ENCODE peak calls at places on chromosomes 4 and X, in eight cellular contexts. One of them, this sample, is unnamed.

GRCh38 chrX:49053223-49054072 is 5.4 kb upstream of the CCDC120 start:
- DNase-seq in sigmoid colon: peak
- DNase-seq in A673: peak
- DNase-seq in neural progenitor cell: peak
- DNase-seq in prostate gland: peak
- DNase-seq in left ventricle myocardium inferior: peak
- DNase-seq in psoas muscle: peak
- DNase-seq in suprapubic skin: no peak
- DNase-seq in this sample: no peak

GRCh38 chr4:110540606-110541440 is 64.9 kb downstream of the ENPEP start:
- DNase-seq in sigmoid colon: no peak
- DNase-seq in A673: peak
- DNase-seq in neural progenitor cell: no peak
- DNase-seq in prostate gland: no peak
- DNase-seq in left ventricle myocardium inferior: no peak
- DNase-seq in psoas muscle: no peak
- DNase-seq in suprapubic skin: no peak
- DNase-seq in this sample: no peak

GRCh38 chr4:103915224-103915869 is 195.6 kb upstream of the TACR3 start:
- DNase-seq in sigmoid colon: no peak
- DNase-seq in A673: peak
- DNase-seq in neural progenitor cell: peak
- DNase-seq in prostate gland: no peak
- DNase-seq in left ventricle myocardium inferior: no peak
- DNase-seq in psoas muscle: no peak
- DNase-seq in suprapubic skin: no peak
- DNase-seq in this sample: no peak

GRCh38 chr4:61442936-61443335 is 242.8 kb downstream of the ADGRL3 start:
- DNase-seq in sigmoid colon: no peak
- DNase-seq in A673: no peak
- DNase-seq in neural progenitor cell: no peak
- DNase-seq in prostate gland: no peak
- DNase-seq in left ventricle myocardium inferior: no peak
- DNase-seq in psoas muscle: no peak
- DNase-seq in suprapubic skin: no peak
- DNase-seq in this sample: no peak

GRCh38 chr4:76950846-76951321 is 1.3 kb downstream of the SEPTIN11 start:
- DNase-seq in sigmoid colon: no peak
- DNase-seq in A673: peak
- DNase-seq in neural progenitor cell: peak
- DNase-seq in prostate gland: peak
- DNase-seq in left ventricle myocardium inferior: no peak
- DNase-seq in psoas muscle: no peak
- DNase-seq in suprapubic skin: no peak
- DNase-seq in this sample: peak

GRCh38 chr4:74501579-74501978 is 56.6 kb downstream of the AREG start:
- DNase-seq in sigmoid colon: no peak
- DNase-seq in A673: no peak
- DNase-seq in neural progenitor cell: no peak
- DNase-seq in prostate gland: no peak
- DNase-seq in left ventricle myocardium inferior: no peak
- DNase-seq in psoas muscle: no peak
- DNase-seq in suprapubic skin: no peak
- DNase-seq in this sample: no peak

GRCh38 chr4:3257691-3258482 is 8.9 kb downstream of the MSANTD1 start:
- DNase-seq in sigmoid colon: peak
- DNase-seq in A673: no peak
- DNase-seq in neural progenitor cell: peak
- DNase-seq in prostate gland: no peak
- DNase-seq in left ventricle myocardium inferior: no peak
- DNase-seq in psoas muscle: peak
- DNase-seq in suprapubic skin: peak
- DNase-seq in this sample: peak

GRCh38 chrX:136767104-136767941 is 13.4 kb downstream of the ARHGEF6 start:
- DNase-seq in sigmoid colon: peak
- DNase-seq in A673: peak
- DNase-seq in neural progenitor cell: peak
- DNase-seq in prostate gland: peak
- DNase-seq in left ventricle myocardium inferior: peak
- DNase-seq in psoas muscle: peak
- DNase-seq in suprapubic skin: peak
- DNase-seq in this sample: peak

GRCh38 chr4:13159041-13159620 is 325.0 kb downstream of the RAB28 start:
- DNase-seq in sigmoid colon: no peak
- DNase-seq in A673: no peak
- DNase-seq in neural progenitor cell: no peak
- DNase-seq in prostate gland: no peak
- DNase-seq in left ventricle myocardium inferior: no peak
- DNase-seq in psoas muscle: no peak
- DNase-seq in suprapubic skin: no peak
- DNase-seq in this sample: no peak

GRCh38 chr4:76641351-76641750 is 206.3 kb downstream of the SHROOM3 start:
- DNase-seq in sigmoid colon: no peak
- DNase-seq in A673: no peak
- DNase-seq in neural progenitor cell: no peak
- DNase-seq in prostate gland: no peak
- DNase-seq in left ventricle myocardium inferior: no peak
- DNase-seq in psoas muscle: no peak
- DNase-seq in suprapubic skin: no peak
- DNase-seq in this sample: peak

GRCh38 chr4:71262161-71262560 is 76.7 kb upstream of the SLC4A4 start:
- DNase-seq in sigmoid colon: no peak
- DNase-seq in A673: no peak
- DNase-seq in neural progenitor cell: no peak
- DNase-seq in prostate gland: no peak
- DNase-seq in left ventricle myocardium inferior: no peak
- DNase-seq in psoas muscle: no peak
- DNase-seq in suprapubic skin: no peak
- DNase-seq in this sample: no peak

GRCh38 chrX:148878371-148878770 is 378.0 kb downstream of the AFF2 start:
- DNase-seq in sigmoid colon: no peak
- DNase-seq in A673: no peak
- DNase-seq in neural progenitor cell: no peak
- DNase-seq in prostate gland: no peak
- DNase-seq in left ventricle myocardium inferior: no peak
- DNase-seq in psoas muscle: no peak
- DNase-seq in suprapubic skin: no peak
- DNase-seq in this sample: no peak

GRCh38 chr4:133154725-133155124 is 5.6 kb downstream of the PCDH10 start:
- DNase-seq in sigmoid colon: no peak
- DNase-seq in A673: peak
- DNase-seq in neural progenitor cell: peak
- DNase-seq in prostate gland: no peak
- DNase-seq in left ventricle myocardium inferior: no peak
- DNase-seq in psoas muscle: no peak
- DNase-seq in suprapubic skin: no peak
- DNase-seq in this sample: no peak

GRCh38 chrX:139892512-139892911 is 40.3 kb downstream of the ATP11C start:
- DNase-seq in sigmoid colon: no peak
- DNase-seq in A673: no peak
- DNase-seq in neural progenitor cell: no peak
- DNase-seq in prostate gland: no peak
- DNase-seq in left ventricle myocardium inferior: no peak
- DNase-seq in psoas muscle: no peak
- DNase-seq in suprapubic skin: no peak
- DNase-seq in this sample: no peak

GRCh38 chrX:139889760-139890159 is 43.1 kb downstream of the ATP11C start:
- DNase-seq in sigmoid colon: no peak
- DNase-seq in A673: peak
- DNase-seq in neural progenitor cell: no peak
- DNase-seq in prostate gland: no peak
- DNase-seq in left ventricle myocardium inferior: no peak
- DNase-seq in psoas muscle: no peak
- DNase-seq in suprapubic skin: no peak
- DNase-seq in this sample: no peak

GRCh38 chrX:139890991-139891700 is 41.7 kb downstream of the ATP11C start:
- DNase-seq in sigmoid colon: no peak
- DNase-seq in A673: peak
- DNase-seq in neural progenitor cell: no peak
- DNase-seq in prostate gland: no peak
- DNase-seq in left ventricle myocardium inferior: no peak
- DNase-seq in psoas muscle: no peak
- DNase-seq in suprapubic skin: no peak
- DNase-seq in this sample: no peak
- H3K4me3 ChIP-seq in sigmoid colon: no peak
- H3K4me3 ChIP-seq in A673: no peak
- H3K4me3 ChIP-seq in neural progenitor cell: no peak
- H3K4me3 ChIP-seq in prostate gland: no peak
- H3K4me3 ChIP-seq in left ventricle myocardium inferior: no peak
- H3K4me3 ChIP-seq in psoas muscle: no peak
- H3K4me3 ChIP-seq in suprapubic skin: no peak
- H3K4me3 ChIP-seq in this sample: no peak

GRCh38 chr4:123952530-123953274 is 556.1 kb downstream of the SPRY1 start:
- DNase-seq in sigmoid colon: no peak
- DNase-seq in A673: no peak
- DNase-seq in neural progenitor cell: no peak
- DNase-seq in prostate gland: no peak
- DNase-seq in left ventricle myocardium inferior: no peak
- DNase-seq in psoas muscle: no peak
- DNase-seq in suprapubic skin: no peak
- DNase-seq in this sample: no peak
- TF ChIP-seq CTCF in sigmoid colon: no peak
- TF ChIP-seq CTCF in A673: no peak
- TF ChIP-seq CTCF in neural progenitor cell: no peak
- TF ChIP-seq CTCF in prostate gland: no peak
- TF ChIP-seq CTCF in left ventricle myocardium inferior: no peak
- TF ChIP-seq CTCF in psoas muscle: no peak
- TF ChIP-seq CTCF in suprapubic skin: no peak
- TF ChIP-seq CTCF in this sample: no peak

GRCh38 chr4:89308161-89308500 is 531 bp upstream of the GPRIN3 start:
- DNase-seq in sigmoid colon: no peak
- DNase-seq in A673: no peak
- DNase-seq in neural progenitor cell: no peak
- DNase-seq in prostate gland: no peak
- DNase-seq in left ventricle myocardium inferior: no peak
- DNase-seq in psoas muscle: no peak
- DNase-seq in suprapubic skin: no peak
- DNase-seq in this sample: no peak

GRCh38 chr4:89305712-89306437 is 1.7 kb downstream of the GPRIN3 start:
- DNase-seq in sigmoid colon: no peak
- DNase-seq in A673: no peak
- DNase-seq in neural progenitor cell: no peak
- DNase-seq in prostate gland: no peak
- DNase-seq in left ventricle myocardium inferior: no peak
- DNase-seq in psoas muscle: no peak
- DNase-seq in suprapubic skin: no peak
- DNase-seq in this sample: peak

GRCh38 chr4:89307185-89307445 is 485 bp downstream of the GPRIN3 start:
- DNase-seq in sigmoid colon: no peak
- DNase-seq in A673: no peak
- DNase-seq in neural progenitor cell: no peak
- DNase-seq in prostate gland: no peak
- DNase-seq in left ventricle myocardium inferior: no peak
- DNase-seq in psoas muscle: no peak
- DNase-seq in suprapubic skin: no peak
- DNase-seq in this sample: no peak

GRCh38 chr4:89307446-89308160 is at the start of gene GPRIN3:
- DNase-seq in sigmoid colon: peak
- DNase-seq in A673: peak
- DNase-seq in neural progenitor cell: peak
- DNase-seq in prostate gland: peak
- DNase-seq in left ventricle myocardium inferior: peak
- DNase-seq in psoas muscle: peak
- DNase-seq in suprapubic skin: peak
- DNase-seq in this sample: peak

GRCh38 chr4:89306486-89307184 is 965 bp downstream of the GPRIN3 start:
- DNase-seq in sigmoid colon: no peak
- DNase-seq in A673: no peak
- DNase-seq in neural progenitor cell: no peak
- DNase-seq in prostate gland: no peak
- DNase-seq in left ventricle myocardium inferior: no peak
- DNase-seq in psoas muscle: no peak
- DNase-seq in suprapubic skin: no peak
- DNase-seq in this sample: peak
- H3K27ac ChIP-seq in sigmoid colon: no peak
- H3K27ac ChIP-seq in A673: no peak
- H3K27ac ChIP-seq in neural progenitor cell: no peak
- H3K27ac ChIP-seq in prostate gland: peak
- H3K27ac ChIP-seq in left ventricle myocardium inferior: peak
- H3K27ac ChIP-seq in psoas muscle: no peak
- H3K27ac ChIP-seq in suprapubic skin: no peak
- H3K27ac ChIP-seq in this sample: peak

GRCh38 chr4:184857446-184858121 is 31.8 kb upstream of the ACSL1 start:
- DNase-seq in sigmoid colon: no peak
- DNase-seq in A673: no peak
- DNase-seq in neural progenitor cell: no peak
- DNase-seq in prostate gland: no peak
- DNase-seq in left ventricle myocardium inferior: no peak
- DNase-seq in psoas muscle: no peak
- DNase-seq in suprapubic skin: no peak
- DNase-seq in this sample: no peak

GRCh38 chr4:184856277-184856609 is 30.5 kb upstream of the ACSL1 start:
- DNase-seq in sigmoid colon: no peak
- DNase-seq in A673: no peak
- DNase-seq in neural progenitor cell: no peak
- DNase-seq in prostate gland: no peak
- DNase-seq in left ventricle myocardium inferior: no peak
- DNase-seq in psoas muscle: no peak
- DNase-seq in suprapubic skin: no peak
- DNase-seq in this sample: no peak

GRCh38 chr4:184860018-184860530 is 34.3 kb upstream of the ACSL1 start:
- DNase-seq in sigmoid colon: no peak
- DNase-seq in A673: no peak
- DNase-seq in neural progenitor cell: no peak
- DNase-seq in prostate gland: no peak
- DNase-seq in left ventricle myocardium inferior: no peak
- DNase-seq in psoas muscle: no peak
- DNase-seq in suprapubic skin: no peak
- DNase-seq in this sample: no peak

DNA sequence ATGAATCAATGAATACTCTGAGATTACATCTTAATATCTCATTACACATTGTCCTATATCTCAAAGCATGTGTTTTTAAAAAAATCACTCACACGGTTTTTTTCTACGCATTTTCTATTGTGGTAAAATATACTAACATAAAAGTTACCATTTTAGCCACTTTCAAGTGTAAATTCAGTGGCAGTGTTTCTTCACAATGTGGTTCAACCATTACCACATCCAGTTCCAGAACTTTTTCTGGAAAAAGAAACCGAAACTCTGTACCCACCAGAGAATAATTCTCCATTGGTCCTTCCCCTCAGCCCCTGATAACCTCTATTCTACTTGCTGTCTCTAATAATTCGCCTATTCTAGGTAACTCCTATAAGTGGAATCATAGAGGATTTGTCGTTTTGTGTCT is 35.3 kb upstream of the ACSL1 start:
- DNase-seq in sigmoid colon: no peak
- DNase-seq in A673: no peak
- DNase-seq in neural progenitor cell: no peak
- DNase-seq in prostate gland: no peak
- DNase-seq in left ventricle myocardium inferior: no peak
- DNase-seq in psoas muscle: no peak
- DNase-seq in suprapubic skin: no peak
- DNase-seq in this sample: no peak
- H3K4me3 ChIP-seq in sigmoid colon: no peak
- H3K4me3 ChIP-seq in A673: no peak
- H3K4me3 ChIP-seq in neural progenitor cell: no peak
- H3K4me3 ChIP-seq in prostate gland: no peak
- H3K4me3 ChIP-seq in left ventricle myocardium inferior: no peak
- H3K4me3 ChIP-seq in psoas muscle: no peak
- H3K4me3 ChIP-seq in suprapubic skin: no peak
- H3K4me3 ChIP-seq in this sample: no peak

This sample was measured in colonic mucosa.